ENCODE peak calls at places on chromosomes 7 and 10, in eight cellular contexts. One of them, this sample, is unnamed.

GRCh38 chr10:42475168-42476098 is 162.9 kb downstream of the ZNF33B start:
- DNase-seq in A549: no peak
- DNase-seq in upper lobe of left lung: peak
- DNase-seq in ovary: no peak
- DNase-seq in sigmoid colon: no peak
- DNase-seq in GM12878: no peak
- DNase-seq in K562: peak
- DNase-seq in esophagus muscularis mucosa: no peak
- DNase-seq in this sample: no peak

GRCh38 chr7:146635200-146636032 is 518.8 kb downstream of the CNTNAP2 start:
- DNase-seq in ovary: no peak
- DNase-seq in upper lobe of left lung: no peak
- DNase-seq in esophagus muscularis mucosa: no peak
- DNase-seq in K562: no peak
- DNase-seq in A549: no peak
- DNase-seq in sigmoid colon: no peak
- DNase-seq in GM12878: no peak
- DNase-seq in this sample: no peak

GRCh38 chr7:143367972-143368371 is 5.5 kb upstream of the FAM131B start:
- DNase-seq in upper lobe of left lung: no peak
- DNase-seq in sigmoid colon: peak
- DNase-seq in ovary: no peak
- DNase-seq in GM12878: no peak
- DNase-seq in esophagus muscularis mucosa: no peak
- DNase-seq in K562: no peak
- DNase-seq in A549: peak
- DNase-seq in this sample: peak

GRCh38 chr10:8069627-8070026 is 15.1 kb downstream of the GATA3 start:
- DNase-seq in A549: no peak
- DNase-seq in upper lobe of left lung: no peak
- DNase-seq in sigmoid colon: peak
- DNase-seq in esophagus muscularis mucosa: no peak
- DNase-seq in K562: no peak
- DNase-seq in GM12878: no peak
- DNase-seq in ovary: no peak
- DNase-seq in this sample: no peak

GRCh38 chr7:133255461-133255860 is 2.6 kb downstream of the EXOC4 start:
- DNase-seq in GM12878: no peak
- DNase-seq in K562: no peak
- DNase-seq in sigmoid colon: no peak
- DNase-seq in upper lobe of left lung: no peak
- DNase-seq in ovary: no peak
- DNase-seq in esophagus muscularis mucosa: no peak
- DNase-seq in A549: no peak
- DNase-seq in this sample: no peak

GRCh38 chr10:89633484-89633883 is 11.6 kb downstream of the PANK1 start:
- DNase-seq in GM12878: no peak
- DNase-seq in sigmoid colon: no peak
- DNase-seq in esophagus muscularis mucosa: no peak
- DNase-seq in A549: peak
- DNase-seq in ovary: no peak
- DNase-seq in K562: no peak
- DNase-seq in upper lobe of left lung: no peak
- DNase-seq in this sample: no peak

GRCh38 chr7:98949336-98950044 is 71.2 kb downstream of the TRRAP start:
- DNase-seq in GM12878: no peak
- DNase-seq in A549: no peak
- DNase-seq in ovary: no peak
- DNase-seq in sigmoid colon: no peak
- DNase-seq in upper lobe of left lung: no peak
- DNase-seq in esophagus muscularis mucosa: no peak
- DNase-seq in K562: no peak
- DNase-seq in this sample: no peak

GRCh38 chr10:70985824-70986336 is 97.5 kb upstream of the PCBD1 start:
- DNase-seq in sigmoid colon: no peak
- DNase-seq in ovary: no peak
- DNase-seq in esophagus muscularis mucosa: no peak
- DNase-seq in upper lobe of left lung: no peak
- DNase-seq in K562: no peak
- DNase-seq in GM12878: no peak
- DNase-seq in A549: no peak
- DNase-seq in this sample: peak

GRCh38 chr7:46764100-46764941 is 817.6 kb downstream of the TNS3 start:
- DNase-seq in sigmoid colon: peak
- DNase-seq in A549: peak
- DNase-seq in GM12878: peak
- DNase-seq in esophagus muscularis mucosa: no peak
- DNase-seq in K562: no peak
- DNase-seq in upper lobe of left lung: no peak
- DNase-seq in ovary: no peak
- DNase-seq in this sample: peak

GRCh38 chr7:41193738-41194287 is 509.1 kb downstream of the INHBA start:
- DNase-seq in A549: no peak
- DNase-seq in ovary: no peak
- DNase-seq in sigmoid colon: no peak
- DNase-seq in esophagus muscularis mucosa: no peak
- DNase-seq in upper lobe of left lung: no peak
- DNase-seq in GM12878: no peak
- DNase-seq in K562: no peak
- DNase-seq in this sample: no peak

GRCh38 chr10:65320256-65321026 is 1605.4 kb upstream of the LRRTM3 start:
- DNase-seq in esophagus muscularis mucosa: no peak
- DNase-seq in A549: no peak
- DNase-seq in ovary: no peak
- DNase-seq in sigmoid colon: no peak
- DNase-seq in upper lobe of left lung: no peak
- DNase-seq in K562: no peak
- DNase-seq in GM12878: no peak
- DNase-seq in this sample: no peak

GRCh38 chr7:157876469-157877285 is 539.9 kb downstream of the DNAJB6 start:
- DNase-seq in upper lobe of left lung: no peak
- DNase-seq in GM12878: no peak
- DNase-seq in K562: peak
- DNase-seq in sigmoid colon: no peak
- DNase-seq in esophagus muscularis mucosa: no peak
- DNase-seq in ovary: no peak
- DNase-seq in A549: peak
- DNase-seq in this sample: no peak

DNA sequence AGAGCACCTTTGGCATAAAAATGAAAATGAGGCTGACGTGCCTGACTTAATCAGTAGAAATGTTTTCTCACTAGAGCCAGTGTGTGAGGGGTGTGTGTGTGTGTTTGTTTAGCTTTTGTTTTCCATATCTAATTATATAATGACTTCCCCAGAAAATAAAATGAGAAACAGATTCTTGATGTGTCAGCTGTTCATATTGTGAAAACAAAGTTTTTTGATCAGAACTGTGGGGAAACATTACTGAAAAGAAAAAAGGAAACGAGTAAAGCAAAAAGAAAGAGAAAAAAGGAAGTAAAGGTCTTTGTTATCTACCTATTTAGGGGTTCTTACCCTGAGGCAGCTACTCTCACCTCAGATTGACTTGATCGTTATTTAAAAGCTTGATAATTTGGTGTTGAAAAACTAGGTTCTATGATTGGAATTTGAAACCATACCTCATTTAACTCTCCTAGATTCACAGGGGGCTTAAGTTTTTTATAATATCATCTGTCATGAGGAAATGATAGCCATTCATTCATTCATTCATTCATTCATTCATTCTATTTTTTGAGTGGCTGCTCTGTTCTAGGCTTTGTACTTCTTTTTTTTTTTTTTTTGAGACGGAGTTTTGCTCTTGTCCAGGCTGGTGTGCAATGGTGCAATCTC is 58.0 kb downstream of the CREM start:
- DNase-seq in upper lobe of left lung: no peak
- DNase-seq in esophagus muscularis mucosa: no peak
- DNase-seq in sigmoid colon: no peak
- DNase-seq in K562: no peak
- DNase-seq in GM12878: no peak
- DNase-seq in ovary: no peak
- DNase-seq in A549: no peak
- DNase-seq in this sample: no peak
- TF ChIP-seq EP300 in upper lobe of left lung: no peak
- TF ChIP-seq EP300 in esophagus muscularis mucosa: no peak
- TF ChIP-seq EP300 in sigmoid colon: no peak
- TF ChIP-seq EP300 in K562: no peak
- TF ChIP-seq EP300 in GM12878: peak
- TF ChIP-seq EP300 in ovary: no peak
- TF ChIP-seq EP300 in A549: no peak
- TF ChIP-seq EP300 in this sample: no peak

DNA sequence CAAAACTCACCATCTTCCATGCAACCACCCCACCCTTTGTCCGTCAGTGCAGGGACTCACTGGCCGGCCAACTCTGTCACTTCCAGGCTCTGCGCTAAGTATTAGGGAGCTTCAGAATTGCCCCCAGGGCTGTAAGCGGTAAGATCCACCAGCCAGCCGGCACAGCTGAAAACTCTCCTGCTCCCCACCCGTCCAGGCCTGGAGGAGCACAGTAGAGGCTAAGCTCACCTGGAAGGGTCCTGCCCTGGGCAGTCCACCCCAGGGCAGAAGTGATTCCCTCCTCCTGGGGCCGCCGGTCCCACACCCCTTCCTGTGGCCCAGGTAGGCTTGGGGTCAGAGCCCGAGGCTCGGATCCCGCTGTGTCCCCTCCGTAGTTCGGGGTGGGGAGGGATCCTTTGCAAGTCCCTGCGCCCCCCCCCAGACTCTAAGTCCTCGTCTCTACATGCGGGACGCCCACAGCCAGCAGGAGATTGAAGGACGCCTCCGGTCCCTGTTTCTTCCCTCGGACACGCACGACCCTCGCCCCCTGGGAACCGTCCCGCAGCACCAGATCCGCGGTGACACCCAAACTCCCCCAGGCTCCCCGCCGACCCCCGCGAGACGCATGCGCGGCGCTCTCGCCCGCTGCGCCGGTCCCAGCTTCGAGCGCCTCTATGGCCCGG is 138.9 kb downstream of the ARHGAP22 start:
- DNase-seq in sigmoid colon: no peak
- DNase-seq in GM12878: no peak
- DNase-seq in ovary: no peak
- DNase-seq in esophagus muscularis mucosa: no peak
- DNase-seq in K562: no peak
- DNase-seq in A549: no peak
- DNase-seq in upper lobe of left lung: peak
- DNase-seq in this sample: peak
- H3K4me3 ChIP-seq in sigmoid colon: no peak
- H3K4me3 ChIP-seq in GM12878: no peak
- H3K4me3 ChIP-seq in ovary: no peak
- H3K4me3 ChIP-seq in esophagus muscularis mucosa: peak
- H3K4me3 ChIP-seq in K562: no peak
- H3K4me3 ChIP-seq in A549: peak
- H3K4me3 ChIP-seq in upper lobe of left lung: no peak
- H3K4me3 ChIP-seq in this sample: no peak

DNA sequence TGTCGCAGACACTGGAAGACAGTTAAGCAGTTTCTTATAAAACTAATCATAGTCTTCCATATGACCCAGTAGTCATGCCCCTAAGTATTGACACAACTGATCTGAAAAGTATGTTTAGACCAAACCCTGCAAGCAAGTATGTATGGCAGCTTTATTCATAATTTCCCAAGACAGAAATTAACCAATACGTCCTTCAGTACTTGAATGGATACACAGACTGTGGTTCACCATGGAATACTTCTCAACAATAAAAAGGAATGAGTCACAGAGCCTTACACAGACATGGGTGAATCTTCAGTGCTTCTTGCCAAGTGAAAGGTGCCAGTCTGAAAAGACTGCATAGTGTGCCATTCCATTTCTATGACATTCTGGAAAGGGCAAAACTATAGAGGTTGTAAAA is 50.2 kb upstream of the AKR1E2 start:
- DNase-seq in A549: peak
- DNase-seq in sigmoid colon: no peak
- DNase-seq in upper lobe of left lung: no peak
- DNase-seq in GM12878: no peak
- DNase-seq in K562: no peak
- DNase-seq in esophagus muscularis mucosa: no peak
- DNase-seq in ovary: no peak
- DNase-seq in this sample: no peak
- TF ChIP-seq POLR2A in A549: no peak
- TF ChIP-seq POLR2A in sigmoid colon: no peak
- TF ChIP-seq POLR2A in upper lobe of left lung: no peak
- TF ChIP-seq POLR2A in GM12878: no peak
- TF ChIP-seq POLR2A in K562: no peak
- TF ChIP-seq POLR2A in esophagus muscularis mucosa: no peak
- TF ChIP-seq POLR2A in ovary: no peak
- TF ChIP-seq POLR2A in this sample: no peak

GRCh38 chr7:122311280-122311679 is 6.7 kb upstream of the FEZF1 start:
- DNase-seq in A549: no peak
- DNase-seq in esophagus muscularis mucosa: no peak
- DNase-seq in upper lobe of left lung: no peak
- DNase-seq in sigmoid colon: no peak
- DNase-seq in K562: no peak
- DNase-seq in ovary: no peak
- DNase-seq in GM12878: no peak
- DNase-seq in this sample: no peak
- TF ChIP-seq EP300 in A549: no peak
- TF ChIP-seq EP300 in esophagus muscularis mucosa: no peak
- TF ChIP-seq EP300 in upper lobe of left lung: no peak
- TF ChIP-seq EP300 in sigmoid colon: no peak
- TF ChIP-seq EP300 in K562: no peak
- TF ChIP-seq EP300 in ovary: no peak
- TF ChIP-seq EP300 in GM12878: no peak
- TF ChIP-seq EP300 in this sample: no peak

DNA sequence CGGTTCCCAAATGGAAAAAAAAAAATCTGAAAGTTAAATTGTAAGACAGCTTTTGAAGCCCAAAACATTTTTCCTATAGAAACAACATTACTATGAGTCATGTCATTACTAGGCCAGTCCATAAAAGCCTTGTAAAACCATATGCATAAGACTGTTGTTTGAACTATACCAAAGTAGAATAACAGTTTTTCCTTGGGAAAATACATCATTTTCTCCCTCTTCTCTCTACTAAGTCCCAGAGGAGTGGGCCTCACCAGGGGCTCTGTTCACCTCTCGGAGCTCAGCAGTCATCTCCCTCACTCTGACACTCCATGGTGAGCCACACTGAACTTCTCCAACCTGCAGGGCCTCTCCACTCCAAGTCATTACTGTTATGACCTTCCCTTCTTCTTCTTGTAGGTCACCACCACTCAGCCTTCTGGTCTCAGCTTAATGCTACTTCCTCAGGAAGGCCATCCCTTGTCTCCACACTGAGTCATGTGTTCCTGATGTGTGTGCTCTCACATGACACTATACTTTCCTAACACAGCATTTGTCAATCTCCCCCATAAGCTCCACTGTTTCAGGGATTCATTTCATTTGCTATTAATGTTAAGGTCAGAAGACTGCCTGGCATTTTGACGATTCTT is 32.5 kb downstream of the ZNF438 start:
- DNase-seq in upper lobe of left lung: no peak
- DNase-seq in esophagus muscularis mucosa: no peak
- DNase-seq in GM12878: no peak
- DNase-seq in A549: peak
- DNase-seq in ovary: no peak
- DNase-seq in sigmoid colon: peak
- DNase-seq in K562: no peak
- DNase-seq in this sample: peak
- H3K4me3 ChIP-seq in upper lobe of left lung: peak
- H3K4me3 ChIP-seq in esophagus muscularis mucosa: peak
- H3K4me3 ChIP-seq in GM12878: no peak
- H3K4me3 ChIP-seq in A549: no peak
- H3K4me3 ChIP-seq in ovary: no peak
- H3K4me3 ChIP-seq in sigmoid colon: no peak
- H3K4me3 ChIP-seq in K562: no peak
- H3K4me3 ChIP-seq in this sample: peak